ENCODE peak calls at places on chromosomes 11 and 22, in six cellular contexts. One of them, this sample, is unnamed.

GRCh38 chr11:116928102-116928777 is 90.8 kb upstream of the APOA1 start:
- DNase-seq in endothelial cell: no peak
- DNase-seq in NCI-H146: no peak
- DNase-seq in non-pigmented ciliary epithelial cell: no peak
- DNase-seq in NCI-H524 treated with DMSO at 0.1 percent for 48 hours: no peak
- DNase-seq in immature natural killer cell: peak; percentile 40
- DNase-seq in this sample: peak; percentile 74

GRCh38 chr11:72260574-72260973 is 16.6 kb upstream of the PHOX2A start:
- DNase-seq in endothelial cell: no peak
- DNase-seq in NCI-H146: no peak
- DNase-seq in non-pigmented ciliary epithelial cell: no peak
- DNase-seq in immature natural killer cell: no peak
- DNase-seq in NCI-H524 treated with DMSO at 0.1 percent for 48 hours: no peak
- DNase-seq in this sample: no peak

GRCh38 chr11:2402106-2402505 is 1.6 kb downstream of the TSSC4 start:
- DNase-seq in immature natural killer cell: no peak
- DNase-seq in endothelial cell: no peak
- DNase-seq in NCI-H146: no peak
- DNase-seq in non-pigmented ciliary epithelial cell: no peak
- DNase-seq in NCI-H524 treated with DMSO at 0.1 percent for 48 hours: no peak
- DNase-seq in this sample: no peak

GRCh38 chr22:21076907-21077625 is 31.3 kb downstream of the LRRC74B start:
- DNase-seq in immature natural killer cell: no peak
- DNase-seq in NCI-H146: no peak
- DNase-seq in non-pigmented ciliary epithelial cell: no peak
- DNase-seq in NCI-H524 treated with DMSO at 0.1 percent for 48 hours: no peak
- DNase-seq in endothelial cell: no peak
- DNase-seq in this sample: no peak

GRCh38 chr22:39194098-39194497 is 41.6 kb upstream of the CBX7 start:
- DNase-seq in NCI-H524 treated with DMSO at 0.1 percent for 48 hours: no peak
- DNase-seq in NCI-H146: no peak
- DNase-seq in non-pigmented ciliary epithelial cell: no peak
- DNase-seq in immature natural killer cell: no peak
- DNase-seq in endothelial cell: no peak
- DNase-seq in this sample: no peak

GRCh38 chr11:4916581-4916980 is 2.6 kb downstream of the OR51G2 start:
- DNase-seq in NCI-H146: no peak
- DNase-seq in endothelial cell: no peak
- DNase-seq in immature natural killer cell: no peak
- DNase-seq in NCI-H524 treated with DMSO at 0.1 percent for 48 hours: no peak
- DNase-seq in non-pigmented ciliary epithelial cell: no peak
- DNase-seq in this sample: no peak

GRCh38 chr11:76670475-76671235 is at the start of gene LRRC32:
- DNase-seq in endothelial cell: peak; percentile 67
- DNase-seq in NCI-H524 treated with DMSO at 0.1 percent for 48 hours: no peak
- DNase-seq in immature natural killer cell: peak; percentile 49
- DNase-seq in non-pigmented ciliary epithelial cell: no peak
- DNase-seq in NCI-H146: peak; percentile 29
- DNase-seq in this sample: no peak

GRCh38 chr11:35271031-35271430 is 132.1 kb downstream of the CD44 start:
- DNase-seq in non-pigmented ciliary epithelial cell: no peak
- DNase-seq in endothelial cell: no peak
- DNase-seq in immature natural killer cell: no peak
- DNase-seq in NCI-H524 treated with DMSO at 0.1 percent for 48 hours: no peak
- DNase-seq in NCI-H146: no peak
- DNase-seq in this sample: no peak

GRCh38 chr22:24178021-24178431 is 3.3 kb upstream of the SUSD2 start:
- DNase-seq in immature natural killer cell: no peak
- DNase-seq in NCI-H524 treated with DMSO at 0.1 percent for 48 hours: no peak
- DNase-seq in endothelial cell: no peak
- DNase-seq in NCI-H146: no peak
- DNase-seq in non-pigmented ciliary epithelial cell: no peak
- DNase-seq in this sample: no peak

GRCh38 chr11:105000167-105000566 is 22.8 kb downstream of the CASP5 start:
- DNase-seq in endothelial cell: peak; percentile 8
- DNase-seq in NCI-H524 treated with DMSO at 0.1 percent for 48 hours: no peak
- DNase-seq in NCI-H146: no peak
- DNase-seq in non-pigmented ciliary epithelial cell: no peak
- DNase-seq in immature natural killer cell: no peak
- DNase-seq in this sample: no peak

GRCh38 chr22:29327089-29327764 is 11.7 kb upstream of the RASL10A start:
- DNase-seq in NCI-H146: no peak
- DNase-seq in immature natural killer cell: no peak
- DNase-seq in endothelial cell: no peak
- DNase-seq in NCI-H524 treated with DMSO at 0.1 percent for 48 hours: no peak
- DNase-seq in non-pigmented ciliary epithelial cell: no peak
- DNase-seq in this sample: no peak

GRCh38 chr11:57376095-57376812 is 4.7 kb downstream of the PRG3 start:
- DNase-seq in immature natural killer cell: no peak
- DNase-seq in endothelial cell: no peak
- DNase-seq in NCI-H524 treated with DMSO at 0.1 percent for 48 hours: no peak
- DNase-seq in non-pigmented ciliary epithelial cell: no peak
- DNase-seq in NCI-H146: no peak
- DNase-seq in this sample: no peak

GRCh38 chr22:46373838-46374662 is 38.5 kb downstream of the TRMU start:
- DNase-seq in endothelial cell: no peak
- DNase-seq in non-pigmented ciliary epithelial cell: no peak
- DNase-seq in immature natural killer cell: peak; percentile 81
- DNase-seq in NCI-H524 treated with DMSO at 0.1 percent for 48 hours: no peak
- DNase-seq in NCI-H146: no peak
- DNase-seq in this sample: peak; percentile 91

GRCh38 chr11:65695459-65696241 is 16.4 kb upstream of the KAT5 start:
- DNase-seq in endothelial cell: no peak
- DNase-seq in immature natural killer cell: no peak
- DNase-seq in NCI-H146: peak; percentile 75
- DNase-seq in non-pigmented ciliary epithelial cell: no peak
- DNase-seq in NCI-H524 treated with DMSO at 0.1 percent for 48 hours: no peak
- DNase-seq in this sample: no peak

GRCh38 chr11:76752321-76753175 is 30.6 kb upstream of the TSKU start:
- DNase-seq in endothelial cell: no peak
- DNase-seq in non-pigmented ciliary epithelial cell: no peak
- DNase-seq in immature natural killer cell: no peak
- DNase-seq in NCI-H524 treated with DMSO at 0.1 percent for 48 hours: no peak
- DNase-seq in NCI-H146: no peak
- DNase-seq in this sample: no peak

GRCh38 chr22:43159484-43160178 is 8.3 kb downstream of the TSPO start:
- DNase-seq in NCI-H524 treated with DMSO at 0.1 percent for 48 hours: no peak
- DNase-seq in immature natural killer cell: no peak
- DNase-seq in non-pigmented ciliary epithelial cell: no peak
- DNase-seq in NCI-H146: no peak
- DNase-seq in endothelial cell: peak; percentile 44
- DNase-seq in this sample: no peak

GRCh38 chr11:65591939-65592814 is 3.4 kb downstream of the KCNK7 start:
- DNase-seq in endothelial cell: peak; percentile 58
- DNase-seq in NCI-H146: no peak
- DNase-seq in non-pigmented ciliary epithelial cell: no peak
- DNase-seq in NCI-H524 treated with DMSO at 0.1 percent for 48 hours: no peak
- DNase-seq in immature natural killer cell: no peak
- DNase-seq in this sample: no peak

GRCh38 chr11:35791088-35791958 is 128.7 kb downstream of the TRIM44 start:
- DNase-seq in NCI-H146: peak; percentile 83
- DNase-seq in NCI-H524 treated with DMSO at 0.1 percent for 48 hours: peak; percentile 100
- DNase-seq in endothelial cell: no peak
- DNase-seq in non-pigmented ciliary epithelial cell: no peak
- DNase-seq in immature natural killer cell: no peak
- DNase-seq in this sample: no peak

GRCh38 chr11:90330632-90331031 is 107.8 kb upstream of the CHORDC1 start:
- DNase-seq in non-pigmented ciliary epithelial cell: no peak
- DNase-seq in NCI-H146: no peak
- DNase-seq in immature natural killer cell: no peak
- DNase-seq in endothelial cell: no peak
- DNase-seq in NCI-H524 treated with DMSO at 0.1 percent for 48 hours: no peak
- DNase-seq in this sample: no peak

GRCh38 chr11:35274909-35275807 is 136.2 kb downstream of the CD44 start:
- DNase-seq in immature natural killer cell: no peak
- DNase-seq in endothelial cell: no peak
- DNase-seq in NCI-H524 treated with DMSO at 0.1 percent for 48 hours: no peak
- DNase-seq in NCI-H146: no peak
- DNase-seq in non-pigmented ciliary epithelial cell: no peak
- DNase-seq in this sample: no peak

GRCh38 chr11:60915250-60915914 is 1.4 kb downstream of the TMEM109 start:
- DNase-seq in non-pigmented ciliary epithelial cell: no peak
- DNase-seq in endothelial cell: peak; percentile 59
- DNase-seq in immature natural killer cell: peak; percentile 79
- DNase-seq in NCI-H524 treated with DMSO at 0.1 percent for 48 hours: no peak
- DNase-seq in NCI-H146: no peak
- DNase-seq in this sample: peak; percentile 58

GRCh38 chr22:49310354-49310753 is 517.3 kb downstream of the BRD1 start:
- DNase-seq in endothelial cell: peak; percentile 0
- DNase-seq in immature natural killer cell: no peak
- DNase-seq in non-pigmented ciliary epithelial cell: no peak
- DNase-seq in NCI-H524 treated with DMSO at 0.1 percent for 48 hours: no peak
- DNase-seq in NCI-H146: no peak
- DNase-seq in this sample: no peak

GRCh38 chr11:11677672-11678356 is 56.0 kb upstream of the GALNT18 start:
- DNase-seq in NCI-H146: no peak
- DNase-seq in endothelial cell: no peak
- DNase-seq in immature natural killer cell: no peak
- DNase-seq in NCI-H524 treated with DMSO at 0.1 percent for 48 hours: no peak
- DNase-seq in non-pigmented ciliary epithelial cell: no peak
- DNase-seq in this sample: no peak

GRCh38 chr11:45961841-45962240 is 39.4 kb downstream of the LARGE2 start:
- DNase-seq in NCI-H146: no peak
- DNase-seq in immature natural killer cell: no peak
- DNase-seq in endothelial cell: no peak
- DNase-seq in NCI-H524 treated with DMSO at 0.1 percent for 48 hours: no peak
- DNase-seq in non-pigmented ciliary epithelial cell: no peak
- DNase-seq in this sample: peak; percentile 10

GRCh38 chr22:24289781-24290181 is 19.1 kb downstream of the SPECC1L start:
- DNase-seq in NCI-H524 treated with DMSO at 0.1 percent for 48 hours: no peak
- DNase-seq in endothelial cell: no peak
- DNase-seq in NCI-H146: no peak
- DNase-seq in immature natural killer cell: no peak
- DNase-seq in non-pigmented ciliary epithelial cell: no peak
- DNase-seq in this sample: no peak

GRCh38 chr11:75337195-75337654 is 14.2 kb downstream of the ARRB1 start:
- DNase-seq in non-pigmented ciliary epithelial cell: no peak
- DNase-seq in immature natural killer cell: no peak
- DNase-seq in NCI-H146: no peak
- DNase-seq in endothelial cell: no peak
- DNase-seq in NCI-H524 treated with DMSO at 0.1 percent for 48 hours: no peak
- DNase-seq in this sample: no peak

GRCh38 chr11:8392166-8392565 is 128.5 kb upstream of the LMO1 start:
- DNase-seq in NCI-H146: no peak
- DNase-seq in endothelial cell: no peak
- DNase-seq in immature natural killer cell: no peak
- DNase-seq in NCI-H524 treated with DMSO at 0.1 percent for 48 hours: peak; percentile 8
- DNase-seq in non-pigmented ciliary epithelial cell: no peak
- DNase-seq in this sample: no peak

GRCh38 chr11:113247231-113247630 is 67.2 kb upstream of the TTC12 start:
- DNase-seq in immature natural killer cell: no peak
- DNase-seq in NCI-H524 treated with DMSO at 0.1 percent for 48 hours: no peak
- DNase-seq in NCI-H146: no peak
- DNase-seq in endothelial cell: no peak
- DNase-seq in non-pigmented ciliary epithelial cell: no peak
- DNase-seq in this sample: no peak

GRCh38 chr11:47446833-47447232 is 2.1 kb downstream of the RAPSN start:
- DNase-seq in endothelial cell: no peak
- DNase-seq in non-pigmented ciliary epithelial cell: no peak
- DNase-seq in immature natural killer cell: no peak
- DNase-seq in NCI-H146: no peak
- DNase-seq in NCI-H524 treated with DMSO at 0.1 percent for 48 hours: no peak
- DNase-seq in this sample: no peak

GRCh38 chr22:23179381-23180294 is 671 bp upstream of the BCR start:
- DNase-seq in NCI-H146: peak; percentile 20
- DNase-seq in immature natural killer cell: no peak
- DNase-seq in NCI-H524 treated with DMSO at 0.1 percent for 48 hours: no peak
- DNase-seq in non-pigmented ciliary epithelial cell: no peak
- DNase-seq in endothelial cell: no peak
- DNase-seq in this sample: no peak

GRCh38 chr11:29452131-29452530 is 564.7 kb downstream of the KCNA4 start:
- DNase-seq in immature natural killer cell: no peak
- DNase-seq in non-pigmented ciliary epithelial cell: peak; percentile 65
- DNase-seq in endothelial cell: no peak
- DNase-seq in NCI-H524 treated with DMSO at 0.1 percent for 48 hours: no peak
- DNase-seq in NCI-H146: no peak
- DNase-seq in this sample: no peak

GRCh38 chr11:28529540-28530410 is 421.6 kb downstream of the METTL15 start:
- DNase-seq in NCI-H146: peak; percentile 13
- DNase-seq in endothelial cell: peak; percentile 15
- DNase-seq in NCI-H524 treated with DMSO at 0.1 percent for 48 hours: peak; percentile 3
- DNase-seq in immature natural killer cell: no peak
- DNase-seq in non-pigmented ciliary epithelial cell: peak; percentile 55
- DNase-seq in this sample: peak; percentile 47

GRCh38 chr11:12001152-12001551 is 7.3 kb downstream of the DKK3 start:
- DNase-seq in immature natural killer cell: no peak
- DNase-seq in endothelial cell: no peak
- DNase-seq in NCI-H524 treated with DMSO at 0.1 percent for 48 hours: no peak
- DNase-seq in NCI-H146: peak; percentile 79
- DNase-seq in non-pigmented ciliary epithelial cell: no peak
- DNase-seq in this sample: no peak

GRCh38 chr11:1240771-1241170 is 17.9 kb downstream of the MUC5B start:
- DNase-seq in non-pigmented ciliary epithelial cell: no peak
- DNase-seq in immature natural killer cell: no peak
- DNase-seq in NCI-H146: no peak
- DNase-seq in NCI-H524 treated with DMSO at 0.1 percent for 48 hours: no peak
- DNase-seq in endothelial cell: no peak
- DNase-seq in this sample: no peak

GRCh38 chr11:74288161-74288560 is 23.3 kb downstream of the P4HA3 start:
- DNase-seq in NCI-H146: no peak
- DNase-seq in NCI-H524 treated with DMSO at 0.1 percent for 48 hours: no peak
- DNase-seq in non-pigmented ciliary epithelial cell: peak; percentile 93
- DNase-seq in immature natural killer cell: no peak
- DNase-seq in endothelial cell: no peak
- DNase-seq in this sample: no peak

GRCh38 chr11:45607995-45608394 is 57.4 kb downstream of the CHST1 start:
- DNase-seq in endothelial cell: no peak
- DNase-seq in NCI-H524 treated with DMSO at 0.1 percent for 48 hours: peak; percentile 47
- DNase-seq in non-pigmented ciliary epithelial cell: no peak
- DNase-seq in NCI-H146: no peak
- DNase-seq in immature natural killer cell: no peak
- DNase-seq in this sample: no peak

GRCh38 chr11:117199061-117199915 is at the start of gene TAGLN:
- DNase-seq in NCI-H524 treated with DMSO at 0.1 percent for 48 hours: no peak
- DNase-seq in immature natural killer cell: no peak
- DNase-seq in NCI-H146: no peak
- DNase-seq in endothelial cell: peak; percentile 48
- DNase-seq in non-pigmented ciliary epithelial cell: peak; percentile 84
- DNase-seq in this sample: no peak

GRCh38 chr22:20567371-20567847 is 60.0 kb downstream of the MED15 start:
- DNase-seq in immature natural killer cell: no peak
- DNase-seq in endothelial cell: no peak
- DNase-seq in NCI-H524 treated with DMSO at 0.1 percent for 48 hours: no peak
- DNase-seq in non-pigmented ciliary epithelial cell: no peak
- DNase-seq in NCI-H146: no peak
- DNase-seq in this sample: no peak

GRCh38 chr22:27238935-27239510 is 562.5 kb downstream of the MN1 start:
- DNase-seq in non-pigmented ciliary epithelial cell: peak; percentile 99
- DNase-seq in immature natural killer cell: no peak
- DNase-seq in NCI-H524 treated with DMSO at 0.1 percent for 48 hours: no peak
- DNase-seq in endothelial cell: no peak
- DNase-seq in NCI-H146: no peak
- DNase-seq in this sample: no peak

GRCh38 chr11:28366549-28367341 is 258.6 kb downstream of the METTL15 start:
- DNase-seq in NCI-H524 treated with DMSO at 0.1 percent for 48 hours: no peak
- DNase-seq in immature natural killer cell: no peak
- DNase-seq in NCI-H146: no peak
- DNase-seq in endothelial cell: no peak
- DNase-seq in non-pigmented ciliary epithelial cell: no peak
- DNase-seq in this sample: no peak

This sample was measured in Jurkat, Clone E6-1.